ENCODE peak calls at places on chromosomes 13 and 19, in ten cellular contexts. J, C, A, W, V, F, M, D, I and P are unnamed samples.

GRCh38 chr13:113856716-113857065 is 7.2 kb downstream of the GAS6 start:
- DNase-seq in J (no peak), C (no peak), A (no peak), W (peak), V (peak), F (peak), M (no peak), D (peak), I (no peak), P (no peak)

GRCh38 chr13:45584816-45585215 is 30.7 kb downstream of the ERICH6B start:
- DNase-seq in J (no peak), C (peak), A (peak), W (no peak), V (no peak), F (peak), M (no peak), D (no peak), I (no peak), P (no peak)

GRCh38 chr13:93344048-93344447 is 117.4 kb downstream of the GPC6 start:
- DNase-seq in J (no peak), C (no peak), A (no peak), W (no peak), V (no peak), F (no peak), M (no peak), D (no peak), I (no peak), P (no peak)

GRCh38 chr19:42529248-42529764 is 1.0 kb upstream of the CEACAM1 start:
- DNase-seq in J (no peak), C (peak), A (peak), W (no peak), V (peak), F (peak), M (peak), D (peak), I (peak), P (peak)

GRCh38 chr13:32988588-32989256 is 27.5 kb upstream of the KL start:
- DNase-seq in J (no peak), C (no peak), A (no peak), W (no peak), V (no peak), F (peak), M (no peak), D (no peak), I (no peak), P (no peak)

GRCh38 chr13:28485551-28485950 is 9.4 kb downstream of the FLT1 start:
- DNase-seq in J (no peak), C (no peak), A (no peak), W (no peak), V (no peak), F (no peak), M (no peak), D (no peak), I (no peak), P (no peak)

GRCh38 chr19:45442408-45442926 is 18.8 kb upstream of the ERCC1 start:
- DNase-seq in J (no peak), C (no peak), A (no peak), W (no peak), V (no peak), F (no peak), M (no peak), D (no peak), I (no peak), P (no peak)

GRCh38 chr13:47310376-47310775 is 413.5 kb upstream of the HTR2A start:
- DNase-seq in J (no peak), C (no peak), A (no peak), W (no peak), V (no peak), F (no peak), M (no peak), D (no peak), I (no peak), P (no peak)

GRCh38 chr13:46850214-46850613 is 46.6 kb downstream of the HTR2A start:
- DNase-seq in J (no peak), C (no peak), A (no peak), W (no peak), V (no peak), F (peak), M (no peak), D (no peak), I (no peak), P (no peak)

GRCh38 chr19:16561382-16561781 is 10.8 kb downstream of the SLC35E1 start:
- DNase-seq in J (no peak), C (no peak), A (no peak), W (no peak), V (no peak), F (no peak), M (no peak), D (no peak), I (peak), P (no peak)

GRCh38 chr19:30679286-30679685 is 307.1 kb downstream of the ZNF536 start:
- DNase-seq in J (no peak), C (no peak), A (no peak), W (no peak), V (no peak), F (no peak), M (no peak), D (no peak), I (no peak), P (no peak)

GRCh38 chr13:40672310-40673060 is 6.0 kb upstream of the FOXO1 start:
- DNase-seq in J (no peak), C (peak), A (no peak), W (no peak), V (no peak), F (peak), M (no peak), D (no peak), I (no peak), P (no peak)

GRCh38 chr13:110044521-110045200 is 258.3 kb upstream of the IRS2 start:
- DNase-seq in J (no peak), C (no peak), A (peak), W (no peak), V (no peak), F (peak), M (no peak), D (no peak), I (no peak), P (no peak)

GRCh38 chr19:44303305-44303704 is 1.5 kb downstream of the ZNF235 start:
- DNase-seq in J (no peak), C (no peak), A (no peak), W (no peak), V (no peak), F (peak), M (no peak), D (no peak), I (no peak), P (no peak)

GRCh38 chr19:43651758-43652545 is 12.3 kb upstream of the CADM4 start:
- DNase-seq in J (no peak), C (peak), A (peak), W (no peak), V (peak), F (peak), M (no peak), D (peak), I (peak), P (peak)

GRCh38 chr19:43337737-43338136 is 15.7 kb upstream of the CD177 start:
- DNase-seq in J (no peak), C (no peak), A (no peak), W (no peak), V (no peak), F (no peak), M (no peak), D (no peak), I (no peak), P (no peak)